ENCODE peak calls at places on chromosome 14, in ten cellular contexts. One of them, this sample, is unnamed.

GRCh38 chr14:93984987-93985410 is 8.6 kb upstream of the ASB2 start:
- DNase-seq in cardiac muscle cell: peak; percentile 79
- DNase-seq in uterus: peak; percentile 51
- DNase-seq in astrocyte of the spinal cord: peak; percentile 70
- DNase-seq in MM.1S: no peak
- DNase-seq in GM06990: no peak
- DNase-seq in HepG2: peak; percentile 77
- DNase-seq in esophagus squamous epithelium: no peak
- DNase-seq in foreskin fibroblast: peak; percentile 52
- DNase-seq in AG10803: peak; percentile 95
- DNase-seq in this sample: peak; percentile 69

GRCh38 chr14:61512508-61512907 is 182.8 kb upstream of the HIF1A start:
- DNase-seq in cardiac muscle cell: no peak
- DNase-seq in uterus: no peak
- DNase-seq in astrocyte of the spinal cord: no peak
- DNase-seq in MM.1S: no peak
- DNase-seq in GM06990: no peak
- DNase-seq in HepG2: no peak
- DNase-seq in esophagus squamous epithelium: no peak
- DNase-seq in foreskin fibroblast: peak; percentile 70
- DNase-seq in AG10803: peak; percentile 99
- DNase-seq in this sample: peak; percentile 82

GRCh38 chr14:51776102-51776894 is 84.1 kb upstream of the GNG2 start:
- DNase-seq in cardiac muscle cell: peak; percentile 72
- DNase-seq in uterus: peak; percentile 74
- DNase-seq in astrocyte of the spinal cord: peak; percentile 69
- DNase-seq in MM.1S: peak; percentile 40
- DNase-seq in GM06990: peak; percentile 15
- DNase-seq in HepG2: peak; percentile 52
- DNase-seq in esophagus squamous epithelium: no peak
- DNase-seq in foreskin fibroblast: peak; percentile 85
- DNase-seq in AG10803: peak; percentile 76
- DNase-seq in this sample: peak; percentile 79

GRCh38 chr14:64227856-64228255 is 66.3 kb downstream of the ESR2 start:
- DNase-seq in cardiac muscle cell: no peak
- DNase-seq in uterus: no peak
- DNase-seq in astrocyte of the spinal cord: no peak
- DNase-seq in MM.1S: no peak
- DNase-seq in GM06990: no peak
- DNase-seq in HepG2: no peak
- DNase-seq in esophagus squamous epithelium: no peak
- DNase-seq in foreskin fibroblast: no peak
- DNase-seq in AG10803: no peak
- DNase-seq in this sample: no peak

GRCh38 chr14:86712176-86712575 is 1182.2 kb downstream of the FLRT2 start:
- DNase-seq in cardiac muscle cell: no peak
- DNase-seq in uterus: no peak
- DNase-seq in astrocyte of the spinal cord: no peak
- DNase-seq in MM.1S: no peak
- DNase-seq in GM06990: no peak
- DNase-seq in HepG2: peak; percentile 10
- DNase-seq in esophagus squamous epithelium: no peak
- DNase-seq in foreskin fibroblast: peak; percentile 2
- DNase-seq in AG10803: no peak
- DNase-seq in this sample: no peak

GRCh38 chr14:22888662-22889061 is 5.6 kb downstream of the REM2 start:
- DNase-seq in cardiac muscle cell: no peak
- DNase-seq in uterus: no peak
- DNase-seq in astrocyte of the spinal cord: no peak
- DNase-seq in MM.1S: peak; percentile 55
- DNase-seq in GM06990: peak; percentile 53
- DNase-seq in HepG2: no peak
- DNase-seq in esophagus squamous epithelium: no peak
- DNase-seq in foreskin fibroblast: no peak
- DNase-seq in AG10803: no peak
- DNase-seq in this sample: no peak

GRCh38 chr14:102007916-102008418 is 43.6 kb downstream of the DYNC1H1 start:
- DNase-seq in cardiac muscle cell: no peak
- DNase-seq in uterus: no peak
- DNase-seq in astrocyte of the spinal cord: no peak
- DNase-seq in MM.1S: no peak
- DNase-seq in GM06990: no peak
- DNase-seq in HepG2: no peak
- DNase-seq in esophagus squamous epithelium: no peak
- DNase-seq in foreskin fibroblast: no peak
- DNase-seq in AG10803: no peak
- DNase-seq in this sample: no peak

GRCh38 chr14:37864861-37865718 is 269.7 kb downstream of the TTC6 start:
- DNase-seq in cardiac muscle cell: no peak
- DNase-seq in uterus: no peak
- DNase-seq in astrocyte of the spinal cord: peak; percentile 68
- DNase-seq in MM.1S: no peak
- DNase-seq in GM06990: no peak
- DNase-seq in HepG2: peak; percentile 100
- DNase-seq in esophagus squamous epithelium: no peak
- DNase-seq in foreskin fibroblast: peak; percentile 74
- DNase-seq in AG10803: peak; percentile 89
- DNase-seq in this sample: peak; percentile 47

GRCh38 chr14:65749287-65749686 is 336.8 kb downstream of the FUT8 start:
- DNase-seq in cardiac muscle cell: no peak
- DNase-seq in uterus: no peak
- DNase-seq in astrocyte of the spinal cord: no peak
- DNase-seq in MM.1S: no peak
- DNase-seq in GM06990: no peak
- DNase-seq in HepG2: no peak
- DNase-seq in esophagus squamous epithelium: no peak
- DNase-seq in foreskin fibroblast: no peak
- DNase-seq in AG10803: no peak
- DNase-seq in this sample: no peak

GRCh38 chr14:103818422-103818821 is 29.0 kb downstream of the PPP1R13B start:
- DNase-seq in cardiac muscle cell: no peak
- DNase-seq in uterus: no peak
- DNase-seq in astrocyte of the spinal cord: no peak
- DNase-seq in MM.1S: no peak
- DNase-seq in GM06990: no peak
- DNase-seq in HepG2: no peak
- DNase-seq in esophagus squamous epithelium: no peak
- DNase-seq in foreskin fibroblast: no peak
- DNase-seq in AG10803: no peak
- DNase-seq in this sample: no peak

GRCh38 chr14:103818870-103819269 is 28.5 kb downstream of the PPP1R13B start:
- DNase-seq in cardiac muscle cell: no peak
- DNase-seq in uterus: no peak
- DNase-seq in astrocyte of the spinal cord: no peak
- DNase-seq in MM.1S: no peak
- DNase-seq in GM06990: no peak
- DNase-seq in HepG2: no peak
- DNase-seq in esophagus squamous epithelium: no peak
- DNase-seq in foreskin fibroblast: no peak
- DNase-seq in AG10803: no peak
- DNase-seq in this sample: no peak

GRCh38 chr14:103820908-103821307 is 26.5 kb downstream of the PPP1R13B start:
- DNase-seq in cardiac muscle cell: no peak
- DNase-seq in uterus: no peak
- DNase-seq in astrocyte of the spinal cord: no peak
- DNase-seq in MM.1S: no peak
- DNase-seq in GM06990: no peak
- DNase-seq in HepG2: no peak
- DNase-seq in esophagus squamous epithelium: no peak
- DNase-seq in foreskin fibroblast: no peak
- DNase-seq in AG10803: no peak
- DNase-seq in this sample: no peak

GRCh38 chr14:103820382-103820781 is 27.0 kb downstream of the PPP1R13B start:
- DNase-seq in cardiac muscle cell: no peak
- DNase-seq in uterus: no peak
- DNase-seq in astrocyte of the spinal cord: no peak
- DNase-seq in MM.1S: no peak
- DNase-seq in GM06990: no peak
- DNase-seq in HepG2: no peak
- DNase-seq in esophagus squamous epithelium: no peak
- DNase-seq in foreskin fibroblast: no peak
- DNase-seq in AG10803: no peak
- DNase-seq in this sample: no peak

GRCh38 chr14:103819503-103820307 is 27.7 kb downstream of the PPP1R13B start:
- DNase-seq in cardiac muscle cell: peak; percentile 89
- DNase-seq in uterus: peak; percentile 33
- DNase-seq in astrocyte of the spinal cord: no peak
- DNase-seq in MM.1S: no peak
- DNase-seq in GM06990: no peak
- DNase-seq in HepG2: peak; percentile 63
- DNase-seq in esophagus squamous epithelium: no peak
- DNase-seq in foreskin fibroblast: peak; percentile 7
- DNase-seq in AG10803: peak; percentile 20
- DNase-seq in this sample: peak; percentile 70
- H3K4me3 ChIP-seq in cardiac muscle cell: peak overlapping the region; percentile 3
- H3K4me3 ChIP-seq in uterus: no peak overlapping the region
- H3K4me3 ChIP-seq in astrocyte of the spinal cord: no peak overlapping the region
- H3K4me3 ChIP-seq in MM.1S: no peak overlapping the region
- H3K4me3 ChIP-seq in GM06990: peak overlapping the region; percentile 32
- H3K4me3 ChIP-seq in HepG2: peak overlapping the region; percentile 39
- H3K4me3 ChIP-seq in esophagus squamous epithelium: no peak overlapping the region
- H3K4me3 ChIP-seq in foreskin fibroblast: no peak overlapping the region
- H3K4me3 ChIP-seq in AG10803: no peak overlapping the region
- H3K4me3 ChIP-seq in this sample: peak overlapping the region; percentile 37

GRCh38 chr14:99276482-99276881 is 4.5 kb upstream of the BCL11B start:
- DNase-seq in cardiac muscle cell: no peak
- DNase-seq in uterus: no peak
- DNase-seq in astrocyte of the spinal cord: no peak
- DNase-seq in MM.1S: no peak
- DNase-seq in GM06990: no peak
- DNase-seq in HepG2: no peak
- DNase-seq in esophagus squamous epithelium: no peak
- DNase-seq in foreskin fibroblast: no peak
- DNase-seq in AG10803: no peak
- DNase-seq in this sample: no peak

GRCh38 chr14:99275222-99275584 is 3.2 kb upstream of the BCL11B start:
- DNase-seq in cardiac muscle cell: no peak
- DNase-seq in uterus: no peak
- DNase-seq in astrocyte of the spinal cord: no peak
- DNase-seq in MM.1S: no peak
- DNase-seq in GM06990: no peak
- DNase-seq in HepG2: no peak
- DNase-seq in esophagus squamous epithelium: no peak
- DNase-seq in foreskin fibroblast: peak; percentile 8
- DNase-seq in AG10803: no peak
- DNase-seq in this sample: no peak

GRCh38 chr14:99273724-99274345 is 1.8 kb upstream of the BCL11B start:
- DNase-seq in cardiac muscle cell: no peak
- DNase-seq in uterus: no peak
- DNase-seq in astrocyte of the spinal cord: no peak
- DNase-seq in MM.1S: no peak
- DNase-seq in GM06990: no peak
- DNase-seq in HepG2: peak; percentile 14
- DNase-seq in esophagus squamous epithelium: no peak
- DNase-seq in foreskin fibroblast: peak; percentile 10
- DNase-seq in AG10803: no peak
- DNase-seq in this sample: no peak

GRCh38 chr14:99273025-99273723 is 1.2 kb upstream of the BCL11B start:
- DNase-seq in cardiac muscle cell: peak; percentile 61
- DNase-seq in uterus: no peak
- DNase-seq in astrocyte of the spinal cord: no peak
- DNase-seq in MM.1S: no peak
- DNase-seq in GM06990: peak; percentile 36
- DNase-seq in HepG2: peak; percentile 16
- DNase-seq in esophagus squamous epithelium: no peak
- DNase-seq in foreskin fibroblast: peak; percentile 13
- DNase-seq in AG10803: no peak
- DNase-seq in this sample: no peak

DNA sequence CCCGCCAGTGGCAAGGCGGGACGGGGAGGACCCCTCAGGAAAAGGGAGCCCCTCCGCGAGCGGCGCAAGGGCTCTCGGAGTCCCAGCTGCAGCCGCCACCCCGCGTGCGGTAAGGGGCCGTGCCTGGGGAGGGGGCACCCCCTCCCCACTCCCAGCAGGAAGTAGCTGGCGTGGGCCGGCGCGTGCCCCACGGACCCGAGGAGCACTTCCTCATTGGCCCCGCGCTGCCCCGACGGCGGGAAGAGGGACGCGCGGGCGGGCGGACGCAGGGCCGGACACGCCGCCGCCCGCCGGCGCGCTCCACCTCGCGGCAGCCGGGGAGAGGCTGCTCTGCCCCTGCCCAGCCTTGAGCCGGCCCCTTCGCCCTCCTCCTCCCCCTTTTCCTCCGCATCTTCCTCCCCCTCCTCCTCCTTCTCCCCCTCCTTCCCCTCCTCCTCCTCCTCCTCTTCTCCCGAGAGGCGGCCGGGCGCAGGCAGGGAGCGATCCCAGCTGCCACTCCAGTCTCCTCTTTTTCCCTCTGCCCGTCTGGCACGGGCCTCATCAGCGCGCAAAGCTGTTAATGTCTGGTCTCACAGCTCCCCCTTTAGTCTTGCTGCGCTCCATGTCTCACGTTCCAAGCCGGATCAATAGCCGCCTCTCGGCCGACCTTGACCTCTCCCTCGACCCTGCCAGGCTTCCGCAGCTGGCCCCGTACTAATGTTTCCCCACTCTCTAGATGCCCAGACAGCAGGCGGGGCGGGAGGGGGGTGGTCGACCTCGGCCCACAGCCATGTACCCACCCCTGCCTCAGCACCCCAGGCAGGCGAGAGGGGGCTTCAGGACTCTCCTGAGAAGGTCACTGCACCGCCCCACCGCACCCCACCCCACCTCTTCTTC is 2.6 kb upstream of the BCL11B start:
- DNase-seq in cardiac muscle cell: peak; percentile 91
- DNase-seq in uterus: peak; percentile 50
- DNase-seq in astrocyte of the spinal cord: peak; percentile 71
- DNase-seq in MM.1S: peak; percentile 14
- DNase-seq in GM06990: peak; percentile 50
- DNase-seq in HepG2: peak; percentile 77
- DNase-seq in esophagus squamous epithelium: no peak
- DNase-seq in foreskin fibroblast: peak; percentile 78
- DNase-seq in AG10803: peak; percentile 89
- DNase-seq in this sample: peak; percentile 32
- TF ChIP-seq CTCF in cardiac muscle cell: peak; percentile 37
- TF ChIP-seq CTCF in uterus: no peak
- TF ChIP-seq CTCF in astrocyte of the spinal cord: peak; percentile 44
- TF ChIP-seq CTCF in MM.1S: peak; percentile 11
- TF ChIP-seq CTCF in GM06990: peak; percentile 42
- TF ChIP-seq CTCF in HepG2: peak; percentile 75
- TF ChIP-seq CTCF in esophagus squamous epithelium: peak; percentile 62
- TF ChIP-seq CTCF in foreskin fibroblast: peak; percentile 28
- TF ChIP-seq CTCF in AG10803: peak; percentile 54
- TF ChIP-seq CTCF in this sample: no peak

GRCh38 chr14:54610051-54610977 is 43.4 kb downstream of the SAMD4A start:
- DNase-seq in cardiac muscle cell: no peak
- DNase-seq in uterus: no peak
- DNase-seq in astrocyte of the spinal cord: peak; percentile 52
- DNase-seq in MM.1S: no peak
- DNase-seq in GM06990: no peak
- DNase-seq in HepG2: no peak
- DNase-seq in esophagus squamous epithelium: no peak
- DNase-seq in foreskin fibroblast: peak; percentile 71
- DNase-seq in AG10803: peak; percentile 78
- DNase-seq in this sample: peak; percentile 69
- H3K4me3 ChIP-seq in cardiac muscle cell: no peak overlapping the region
- H3K4me3 ChIP-seq in uterus: no peak overlapping the region
- H3K4me3 ChIP-seq in astrocyte of the spinal cord: no peak overlapping the region
- H3K4me3 ChIP-seq in MM.1S: no peak overlapping the region
- H3K4me3 ChIP-seq in GM06990: no peak overlapping the region
- H3K4me3 ChIP-seq in HepG2: no peak overlapping the region
- H3K4me3 ChIP-seq in esophagus squamous epithelium: no peak overlapping the region
- H3K4me3 ChIP-seq in foreskin fibroblast: peak overlapping the region; percentile 38
- H3K4me3 ChIP-seq in AG10803: peak overlapping the region; percentile 28
- H3K4me3 ChIP-seq in this sample: no peak overlapping the region

GRCh38 chr14:55432628-55433027 is 7.8 kb downstream of the TBPL2 start:
- DNase-seq in cardiac muscle cell: no peak
- DNase-seq in uterus: no peak
- DNase-seq in astrocyte of the spinal cord: no peak
- DNase-seq in MM.1S: no peak
- DNase-seq in GM06990: no peak
- DNase-seq in HepG2: no peak
- DNase-seq in esophagus squamous epithelium: no peak
- DNase-seq in foreskin fibroblast: no peak
- DNase-seq in AG10803: no peak
- DNase-seq in this sample: no peak
- TF ChIP-seq CTCF in cardiac muscle cell: no peak
- TF ChIP-seq CTCF in uterus: no peak
- TF ChIP-seq CTCF in astrocyte of the spinal cord: no peak
- TF ChIP-seq CTCF in MM.1S: no peak
- TF ChIP-seq CTCF in GM06990: no peak
- TF ChIP-seq CTCF in HepG2: no peak
- TF ChIP-seq CTCF in esophagus squamous epithelium: no peak
- TF ChIP-seq CTCF in foreskin fibroblast: no peak
- TF ChIP-seq CTCF in AG10803: no peak
- TF ChIP-seq CTCF in this sample: no peak

This sample was measured in fibroblast of the aortic adventitia.